ENCODE peak calls at places on chromosomes 16 and 17, in five cellular contexts. O is fibroblast of mammary gland, V is fibroblast of lung, L is lung, I is adrenal gland. A is an unnamed sample.

GRCh38 chr16:17160285-17160854 is 310.4 kb downstream of the XYLT1 start:
- DNase-seq in O (no peak), L (no peak), V (peak), I (no peak), A (no peak)

GRCh38 chr17:81058263-81058871 is 23.4 kb downstream of the BAIAP2 start:
- DNase-seq in O (no peak), V (no peak), L (no peak), I (no peak), A (no peak)

GRCh38 chr16:35795361-35796029 is 2336.1 kb downstream of the TP53TG3F start:
- DNase-seq in V (no peak), I (no peak), L (no peak), O (no peak), A (no peak)

GRCh38 chr17:44221072-44221861 is 1.8 kb upstream of the UBTF start:
- DNase-seq in L (peak), O (peak), I (peak), V (peak), A (peak)

GRCh38 chr16:3752984-3753383 is 35.7 kb upstream of the TRAP1 start:
- DNase-seq in V (no peak), O (no peak), I (no peak), L (no peak), A (no peak)

GRCh38 chr17:13943859-13944258 is 125.4 kb upstream of the COX10 start:
- DNase-seq in I (no peak), O (no peak), L (no peak), V (no peak), A (no peak)

GRCh38 chr16:79402356-79402755 is 198.2 kb downstream of the MAF start:
- DNase-seq in L (no peak), I (no peak), V (no peak), O (no peak), A (no peak)

GRCh38 chr16:18055411-18055916 is 281.1 kb downstream of the NPIPA8 start:
- DNase-seq in I (no peak), L (no peak), V (no peak), O (no peak), A (no peak)

GRCh38 chr16:81846105-81846504 is 67.0 kb downstream of the PLCG2 start:
- DNase-seq in V (no peak), O (no peak), I (no peak), L (no peak), A (no peak)

GRCh38 chr16:17556276-17557052 is 85.7 kb upstream of the XYLT1 start:
- DNase-seq in L (no peak), O (peak), I (no peak), V (peak), A (peak)

GRCh38 chr17:82548681-82549303 is 29.3 kb downstream of the FOXK2 start:
- DNase-seq in O (peak), V (no peak), L (peak), I (peak), A (peak)

GRCh38 chr17:4436381-4436780 is 2.6 kb downstream of the SPNS3 start:
- DNase-seq in V (no peak), O (no peak), L (no peak), I (no peak), A (no peak)

GRCh38 chr17:63431939-63432804 is 13.9 kb downstream of the CYB561 start:
- DNase-seq in O (peak), L (no peak), V (peak), I (no peak), A (peak)

GRCh38 chr16:66740010-66740409 is 11.4 kb downstream of the DYNC1LI2 start:
- DNase-seq in I (peak), L (no peak), V (peak), O (peak), A (peak)

GRCh38 chr16:74760007-74760767 is 14.4 kb downstream of the FA2H start:
- DNase-seq in O (peak), L (no peak), I (no peak), V (peak), A (peak)

GRCh38 chr17:10797848-10798328 is 6.0 kb downstream of the TMEM238L start:
- DNase-seq in O (no peak), V (no peak), I (peak), L (no peak), A (no peak)
- TF ChIP-seq CTCF in O (no peak), V (no peak), I (no peak), L (no peak), A (no peak)

GRCh38 chr17:7497228-7497627 is 13.1 kb downstream of the POLR2A start:
- DNase-seq in I (peak), V (no peak), L (no peak), O (no peak), A (no peak)

GRCh38 chr17:7496470-7497227 is 12.5 kb downstream of the POLR2A start:
- DNase-seq in V (no peak), I (no peak), O (no peak), L (no peak), A (no peak)

GRCh38 chr17:7501729-7502128 is 17.6 kb downstream of the POLR2A start:
- DNase-seq in I (no peak), L (no peak), O (no peak), V (no peak), A (no peak)

GRCh38 chr17:7497636-7498035 is 13.5 kb downstream of the POLR2A start:
- DNase-seq in L (no peak), O (no peak), V (no peak), I (no peak), A (no peak)

DNA sequence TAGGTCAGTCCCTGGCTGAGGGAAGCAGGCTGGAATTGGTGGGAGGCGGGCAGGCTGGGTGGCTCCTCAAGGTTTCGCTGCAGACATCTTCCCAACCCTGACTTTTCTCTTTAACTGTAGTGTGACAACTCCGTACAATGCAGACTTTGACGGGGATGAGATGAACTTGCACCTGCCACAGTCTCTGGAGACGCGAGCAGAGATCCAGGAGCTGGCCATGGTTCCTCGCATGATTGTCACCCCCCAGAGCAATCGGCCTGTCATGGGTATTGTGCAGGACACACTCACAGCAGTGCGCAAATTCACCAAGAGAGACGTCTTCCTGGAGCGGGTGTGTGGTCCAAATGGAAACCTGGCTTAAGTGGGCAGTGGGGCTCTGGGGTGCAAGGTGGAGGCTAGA is 15.0 kb downstream of the POLR2A start:
- DNase-seq in O (no peak), I (no peak), L (no peak), V (no peak), A (no peak)
- H3K4me3 ChIP-seq in O (no peak), I (no peak), L (no peak), V (no peak), A (no peak)

GRCh38 chr16:31214705-31215286 is 877 bp downstream of the TRIM72 start:
- DNase-seq in V (no peak), I (no peak), O (no peak), L (no peak), A (no peak)
- TF ChIP-seq CTCF in V (no peak), I (no peak), O (no peak), L (no peak), A (no peak)

DNA sequence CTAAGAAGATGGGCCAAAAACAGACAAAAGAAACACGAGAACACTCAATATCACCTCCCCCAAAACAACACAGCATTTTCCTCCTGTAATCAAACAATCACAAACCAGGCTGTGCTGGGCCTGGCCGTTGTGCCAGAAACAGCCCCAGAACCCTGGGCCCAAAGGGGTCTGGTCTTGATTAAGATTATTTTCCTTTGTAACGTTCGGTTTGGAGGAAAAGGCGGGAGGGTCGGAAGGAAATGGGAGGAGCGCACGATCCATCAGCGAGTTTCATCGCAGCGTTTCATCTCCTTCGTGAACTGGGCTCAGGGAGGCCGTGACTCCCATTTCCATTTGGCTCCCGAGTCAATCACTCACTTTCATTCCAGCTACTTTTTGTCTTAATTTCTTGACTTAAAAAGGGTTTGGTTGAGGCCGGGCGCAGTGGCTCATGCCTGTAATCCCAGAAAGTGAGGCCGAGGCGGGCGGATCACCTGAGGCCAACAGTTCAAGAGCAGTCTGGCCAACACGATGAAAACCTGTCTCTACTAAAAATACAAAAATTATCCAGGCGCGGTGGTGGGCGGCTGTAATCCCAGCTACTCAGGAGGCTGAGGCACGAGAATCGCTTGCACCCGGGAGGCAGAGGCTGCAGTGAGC is 61.4 kb downstream of the NXN start:
- DNase-seq in O (peak), I (no peak), V (no peak), L (no peak), A (no peak)
- H3K4me3 ChIP-seq in O (no peak), I (no peak), V (no peak), L (no peak), A (no peak)